ENCODE peak calls at places on chromosomes 3 and 15, in seven cellular contexts. R, F, Y, N, P, I and M are unnamed samples.

GRCh38 chr15:64622410-64623260 is 152.8 kb downstream of the RBPMS2 start:
- DNase-seq in F (no peak), I (no peak), Y (no peak), R (no peak), N (peak), P (no peak), M (no peak)

GRCh38 chr3:128021768-128022372 is 30.4 kb upstream of the SEC61A1 start:
- DNase-seq in N (no peak), R (no peak), F (no peak), I (no peak), P (no peak), Y (no peak), M (no peak)

GRCh38 chr3:183513046-183513706 is 42.3 kb downstream of the KLHL6 start:
- DNase-seq in I (peak), F (no peak), P (no peak), R (no peak), Y (no peak), N (no peak), M (no peak)

GRCh38 chr15:101556273-101556672 is 66.8 kb upstream of the PCSK6 start:
- DNase-seq in I (no peak), N (no peak), P (no peak), R (no peak), Y (no peak), F (no peak), M (no peak)

GRCh38 chr3:59839810-59840515 is 790.1 kb upstream of the CFAP20DC start:
- DNase-seq in N (no peak), Y (no peak), R (no peak), I (no peak), F (no peak), P (no peak), M (no peak)

GRCh38 chr15:39925112-39925830 is 5.2 kb upstream of the GPR176 start:
- DNase-seq in N (no peak), Y (no peak), F (no peak), P (no peak), I (no peak), R (peak), M (no peak)

GRCh38 chr3:161175506-161175905 is 45.6 kb upstream of the NMD3 start:
- DNase-seq in N (no peak), I (no peak), F (no peak), R (no peak), P (no peak), Y (no peak), M (no peak)

GRCh38 chr3:4826237-4827100 is 152.8 kb upstream of the BHLHE40 start:
- DNase-seq in P (peak), I (no peak), Y (no peak), N (no peak), F (peak), R (peak), M (no peak)

GRCh38 chr3:51637144-51637940 is 33.7 kb upstream of the TEX264 start:
- DNase-seq in Y (no peak), P (no peak), I (peak), F (no peak), N (no peak), R (no peak), M (peak)

GRCh38 chr3:166362698-166363097 is 525.5 kb upstream of the BCHE start:
- DNase-seq in I (no peak), N (no peak), R (no peak), P (no peak), Y (no peak), F (no peak), M (no peak)

GRCh38 chr3:40096561-40097506 is 212.7 kb upstream of the EIF1B start:
- DNase-seq in F (peak), P (no peak), R (no peak), Y (no peak), N (no peak), I (no peak), M (peak)

GRCh38 chr3:133381346-133382109 is 18.3 kb upstream of the BFSP2 start:
- DNase-seq in N (no peak), F (no peak), Y (no peak), R (no peak), I (no peak), P (no peak), M (no peak)

GRCh38 chr3:128226794-128227399 is 73.6 kb downstream of the EEFSEC start:
- DNase-seq in P (no peak), R (peak), F (peak), Y (no peak), I (no peak), N (no peak), M (no peak)

GRCh38 chr3:77467702-77468407 is 428.0 kb downstream of the ROBO2 start:
- DNase-seq in F (peak), I (no peak), P (peak), Y (no peak), N (no peak), R (no peak), M (peak)

GRCh38 chr3:99938270-99938955 is 120.8 kb downstream of the CMSS1 start:
- DNase-seq in R (peak), F (no peak), P (no peak), I (no peak), Y (no peak), N (no peak), M (no peak)

GRCh38 chr3:47016934-47017435 is 37.5 kb downstream of the NBEAL2 start:
- DNase-seq in P (no peak), R (peak), N (no peak), Y (no peak), I (no peak), F (peak), M (no peak)

GRCh38 chr15:96542130-96542770 is 211.8 kb downstream of the NR2F2 start:
- DNase-seq in F (no peak), N (no peak), R (no peak), Y (no peak), I (no peak), P (no peak), M (no peak)

GRCh38 chr3:194930439-194931204 is 244.9 kb downstream of the FAM43A start:
- DNase-seq in N (peak), Y (no peak), R (peak), F (peak), I (peak), P (peak), M (no peak)

GRCh38 chr3:172848910-172849309 is 98.4 kb downstream of the ECT2 start:
- DNase-seq in P (no peak), F (peak), I (no peak), N (no peak), R (peak), Y (no peak), M (no peak)

GRCh38 chr3:158802399-158803023 is 657 bp downstream of the MFSD1 start:
- DNase-seq in Y (no peak), I (peak), N (peak), P (no peak), F (peak), R (no peak), M (no peak)

GRCh38 chr3:134992586-134992985 is 197.5 kb downstream of the EPHB1 start:
- DNase-seq in R (no peak), F (no peak), Y (no peak), N (no peak), P (no peak), I (no peak), M (no peak)

GRCh38 chr3:16456784-16457415 is 56.6 kb downstream of the RFTN1 start:
- DNase-seq in R (peak), P (no peak), Y (no peak), I (no peak), F (peak), N (no peak), M (peak)

GRCh38 chr15:58931985-58932384 is 1.5 kb downstream of the SLTM start:
- DNase-seq in P (no peak), Y (no peak), I (peak), F (peak), N (no peak), R (peak), M (peak)

GRCh38 chr3:95343228-95343627 is 1280.4 kb downstream of the NSUN3 start:
- DNase-seq in I (no peak), P (no peak), R (no peak), F (no peak), Y (no peak), N (no peak), M (peak)

GRCh38 chr15:48507416-48508065 is 138.0 kb downstream of the FBN1 start:
- DNase-seq in P (no peak), I (no peak), R (peak), F (peak), N (no peak), Y (no peak), M (peak)

GRCh38 chr15:101049282-101049681 is 130.1 kb downstream of the LRRK1 start:
- DNase-seq in P (peak), Y (no peak), F (no peak), N (peak), R (no peak), I (no peak), M (no peak)

GRCh38 chr3:17384567-17385296 is 357.7 kb downstream of the TBC1D5 start:
- DNase-seq in P (no peak), R (peak), I (no peak), F (peak), N (no peak), Y (no peak), M (no peak)

DNA sequence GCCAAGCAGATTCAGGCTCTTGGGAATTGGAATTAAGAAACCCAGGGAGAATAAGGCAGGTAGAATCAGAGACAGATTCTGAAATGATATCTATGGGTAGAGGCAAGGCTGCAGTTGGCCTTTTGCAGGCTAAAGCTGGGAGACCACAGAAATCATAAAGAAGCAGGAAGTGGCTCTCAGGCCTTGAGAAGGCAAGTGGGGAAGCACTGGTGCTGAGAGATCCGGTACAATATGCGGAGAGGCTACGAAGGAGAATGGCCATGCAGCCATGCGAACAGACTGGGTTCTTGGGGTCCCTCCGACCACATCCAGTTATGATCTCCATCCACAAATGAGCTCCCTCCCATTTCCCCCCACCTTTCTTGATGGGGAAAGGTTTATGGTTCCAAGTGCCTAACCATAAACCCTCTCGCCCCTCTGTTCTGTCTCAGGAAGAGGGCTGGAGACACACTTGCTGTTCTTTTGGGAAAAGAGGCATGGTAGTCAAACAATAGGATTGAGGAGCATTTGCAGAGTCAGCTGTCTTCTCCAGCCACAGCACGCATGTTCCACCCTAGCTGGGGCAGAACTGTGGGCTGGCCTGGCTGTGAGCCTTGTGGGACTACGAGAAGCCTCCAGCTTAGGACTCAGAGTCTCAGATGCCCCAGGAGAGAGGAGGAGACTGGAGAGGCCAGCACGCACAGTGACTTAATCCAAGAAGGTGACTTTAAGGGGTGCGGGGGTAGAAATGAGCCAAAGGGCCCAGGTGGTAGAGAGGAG is 99.6 kb downstream of the RPLP1 start:
- DNase-seq in F (no peak), Y (no peak), P (no peak), R (no peak), N (no peak), I (no peak), M (no peak)
- H3K4me3 ChIP-seq in F (no peak), Y (no peak), P (no peak), R (no peak), N (no peak), I (no peak), M (no peak)

GRCh38 chr15:72771329-72771725 is 12.2 kb downstream of the ADPGK start:
- DNase-seq in I (no peak), N (no peak), F (no peak), Y (no peak), R (no peak), P (no peak), M (no peak)
- TF ChIP-seq CTCF in I (no peak), N (no peak), F (no peak), Y (no peak), R (no peak), P (no peak), M (no peak)

DNA sequence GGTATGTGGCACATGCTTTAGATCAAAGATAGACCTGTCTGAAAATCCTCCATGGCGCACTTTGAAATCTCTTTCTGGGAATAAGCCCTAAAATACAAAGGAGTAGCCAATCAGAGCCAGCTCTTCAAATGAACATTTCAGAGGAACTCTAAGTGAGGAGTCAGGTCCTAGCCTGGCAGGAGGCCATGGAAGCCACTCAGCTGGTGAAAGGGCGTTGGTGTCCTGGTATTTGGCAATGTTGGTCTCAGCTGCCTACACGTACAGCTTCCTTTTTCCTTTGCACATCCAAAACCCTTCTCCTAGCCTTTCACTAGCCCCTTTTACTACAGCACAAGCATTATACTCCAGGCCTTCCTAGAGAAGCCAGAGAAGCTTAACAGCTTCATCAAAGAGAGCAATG is 5.5 kb downstream of the WDR73 start:
- DNase-seq in F (peak), Y (no peak), I (no peak), R (no peak), P (peak), N (no peak), M (no peak)
- H3K4me3 ChIP-seq in F (no peak), Y (no peak), I (no peak), R (no peak), P (no peak), N (no peak), M (no peak)

GRCh38 chr3:11832964-11833621 is 13.6 kb downstream of the TAMM41 start:
- DNase-seq in Y (no peak), R (peak), I (no peak), F (no peak), P (no peak), N (no peak), M (no peak)

DNA sequence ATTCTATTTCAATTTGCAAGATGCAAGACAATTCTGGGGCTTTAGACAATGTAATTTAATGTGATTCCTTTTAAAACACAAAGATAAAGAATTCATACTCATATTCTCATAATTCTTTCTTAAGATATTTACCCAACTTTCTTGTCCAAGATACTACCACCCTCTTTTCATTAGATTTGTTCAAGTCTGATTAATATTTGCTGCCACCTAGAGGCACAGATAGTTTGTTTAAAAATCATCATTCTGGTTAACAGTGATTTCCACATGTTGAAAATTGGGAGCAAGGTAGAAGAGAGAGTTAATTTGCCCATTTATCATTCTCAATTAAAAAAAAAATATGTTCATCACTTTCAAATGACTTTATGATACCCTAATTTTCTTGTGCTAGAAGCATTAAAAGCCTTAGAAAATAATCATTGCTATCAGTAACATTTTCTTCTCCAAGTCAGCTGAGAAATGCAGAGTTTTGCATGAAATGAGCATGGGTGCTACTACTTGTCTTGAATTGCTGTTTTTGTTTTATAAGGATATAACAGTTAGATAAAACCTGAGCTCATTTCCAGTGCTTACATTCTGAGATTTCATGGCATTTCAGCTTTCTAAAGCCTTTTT is 11.6 kb downstream of the TAMM41 start:
- DNase-seq in F (peak), I (no peak), N (no peak), P (no peak), Y (no peak), R (peak), M (no peak)
- TF ChIP-seq CTCF in F (peak), I (peak), N (no peak), P (peak), Y (no peak), R (peak), M (peak)

GRCh38 chr15:37220949-37221670 is 120.8 kb upstream of the MEIS2 start:
- DNase-seq in N (no peak), R (no peak), P (no peak), F (no peak), Y (no peak), I (no peak), M (no peak)
- H3K4me3 ChIP-seq in N (no peak), R (no peak), P (no peak), F (no peak), Y (no peak), I (no peak), M (no peak)

DNA sequence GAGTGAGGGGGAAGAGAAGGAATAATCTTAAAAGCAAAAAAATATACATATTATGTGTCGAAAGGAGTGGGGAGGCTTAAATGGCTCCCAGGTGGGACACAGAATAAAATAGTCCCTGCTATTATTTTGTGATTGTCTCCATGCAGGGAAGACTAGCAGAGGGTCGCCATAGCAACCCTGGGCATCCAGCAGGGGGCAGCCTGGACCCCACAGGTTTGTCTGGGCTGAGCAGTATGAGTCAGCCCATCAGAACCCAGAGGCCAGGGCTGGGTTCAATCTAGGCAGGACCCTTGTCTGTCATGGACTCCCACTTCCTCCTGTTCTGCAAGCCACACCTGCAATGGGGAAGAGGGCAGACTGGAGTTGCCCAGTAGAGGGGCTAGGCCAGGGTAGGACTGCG is 17.6 kb upstream of the LINGO1 start:
- DNase-seq in Y (no peak), R (peak), P (no peak), I (no peak), N (no peak), F (no peak), M (no peak)
- TF ChIP-seq CTCF in Y (no peak), R (peak), P (no peak), I (peak), N (no peak), F (no peak), M (no peak)

DNA sequence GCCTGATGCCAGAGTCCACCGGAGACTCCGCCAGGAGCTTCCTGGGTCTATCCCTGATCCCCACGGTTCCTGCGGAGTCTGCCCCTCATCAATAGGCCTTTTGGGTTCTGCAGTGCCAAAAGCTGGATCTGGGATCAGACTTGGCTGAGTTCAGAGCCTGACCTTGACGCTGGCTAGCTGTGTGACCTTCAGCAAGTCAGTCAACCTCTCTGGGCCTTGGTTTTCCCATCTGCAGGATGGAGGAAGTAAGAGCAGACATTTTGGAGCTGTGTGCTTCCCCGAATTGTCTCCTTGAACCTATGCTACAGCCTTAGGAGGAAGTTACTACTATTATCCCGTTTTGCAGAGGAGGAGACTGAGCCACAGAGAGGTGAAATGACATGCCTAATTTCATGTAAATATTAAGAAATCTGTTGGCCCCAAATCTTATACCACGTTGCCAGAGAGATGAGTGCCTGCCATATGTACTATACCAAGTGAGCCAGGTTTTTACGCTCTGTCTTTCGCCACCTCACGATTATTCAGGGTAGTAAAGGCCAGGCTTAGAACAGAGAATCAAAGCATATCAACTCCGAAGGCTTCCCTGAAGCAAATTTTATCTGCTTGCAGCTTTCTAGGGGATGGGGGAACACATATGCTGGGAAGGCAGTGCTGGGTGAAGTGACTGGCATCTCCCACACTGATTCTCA is 112.6 kb downstream of the SRGAP3 start:
- DNase-seq in N (no peak), R (no peak), I (no peak), F (no peak), Y (no peak), P (no peak), M (no peak)
- H3K4me3 ChIP-seq in N (peak), R (no peak), I (no peak), F (no peak), Y (peak), P (no peak), M (no peak)